ENCODE peak calls at places on chromosomes 16 and 17, in five cellular contexts. P is HepG2, L is K562, X is H1, Z is GM12878. M is an unnamed sample.

GRCh38 chr17:35889241-35889640 is 9.1 kb upstream of the CCL5 start:
- DNase-seq in P (no peak), L (no peak), X (no peak), Z (no peak), M (no peak)

GRCh38 chr16:49654425-49654824 is 201.5 kb downstream of the ZNF423 start:
- DNase-seq in P (no peak), L (no peak), X (no peak), Z (no peak), M (no peak)

GRCh38 chr16:4169415-4169814 is 53.2 kb upstream of the ADCY9 start:
- DNase-seq in P (no peak), L (no peak), X (no peak), Z (no peak), M (no peak)

GRCh38 chr16:26598061-26598460 is 468.7 kb upstream of the C16orf82 start:
- DNase-seq in P (no peak), L (peak), X (no peak), Z (no peak), M (no peak)

GRCh38 chr17:75783069-75783783 is 1.4 kb upstream of the UNK start:
- DNase-seq in P (peak), L (peak), X (no peak), Z (peak), M (peak)

GRCh38 chr17:80187493-80187892 is 17.7 kb downstream of the CARD14 start:
- DNase-seq in P (no peak), L (no peak), X (no peak), Z (no peak), M (no peak)

GRCh38 chr17:29168079-29168758 is 12.0 kb downstream of the MYO18A start:
- DNase-seq in P (no peak), L (no peak), X (no peak), Z (no peak), M (no peak)

GRCh38 chr16:89448656-89449055 is 41.7 kb downstream of the ANKRD11 start:
- DNase-seq in P (no peak), L (no peak), X (no peak), Z (no peak), M (no peak)

GRCh38 chr17:75619506-75620431 is 13.5 kb upstream of the SMIM5 start:
- DNase-seq in P (peak), L (peak), X (peak), Z (no peak), M (peak)

GRCh38 chr17:40526668-40527067 is 25.2 kb upstream of the TNS4 start:
- DNase-seq in P (no peak), L (no peak), X (no peak), Z (no peak), M (no peak)

GRCh38 chr16:12601290-12601900 is 202.3 kb downstream of the CPPED1 start:
- DNase-seq in P (no peak), L (no peak), X (no peak), Z (no peak), M (no peak)

GRCh38 chr16:71927383-71927782 is 32.1 kb downstream of the IST1 start:
- DNase-seq in P (no peak), L (peak), X (no peak), Z (no peak), M (peak)

GRCh38 chr17:78315355-78316114 is 44.3 kb downstream of the SOCS3 start:
- DNase-seq in P (peak), L (peak), X (no peak), Z (peak), M (peak)

GRCh38 chr16:86664518-86665318 is 86.4 kb downstream of the FOXL1 start:
- DNase-seq in P (peak), L (peak), X (no peak), Z (peak), M (peak)

GRCh38 chr17:417691-418420 is 65.2 kb upstream of the RPH3AL start:
- DNase-seq in P (no peak), L (no peak), X (no peak), Z (no peak), M (no peak)

GRCh38 chr17:77392376-77393273 is 251.9 kb downstream of the SEC14L1 start:
- DNase-seq in P (peak), L (peak), X (peak), Z (no peak), M (peak)

GRCh38 chr16:84999857-85000480 is 11.4 kb downstream of the ZDHHC7 start:
- DNase-seq in P (no peak), L (no peak), X (no peak), Z (no peak), M (no peak)

GRCh38 chr17:2547176-2547575 is 35.5 kb upstream of the METTL16 start:
- DNase-seq in P (peak), L (no peak), X (no peak), Z (no peak), M (peak)

GRCh38 chr16:72427001-72427785 is 255.2 kb upstream of the PMFBP1 start:
- DNase-seq in P (no peak), L (no peak), X (no peak), Z (no peak), M (no peak)

GRCh38 chr16:31078597-31079341 is 4.5 kb downstream of the ZNF646 start:
- DNase-seq in P (no peak), L (no peak), X (no peak), Z (no peak), M (no peak)

GRCh38 chr17:44792276-44792675 is 33.5 kb downstream of the ADAM11 start:
- DNase-seq in P (no peak), L (no peak), X (no peak), Z (no peak), M (no peak)

GRCh38 chr16:76941091-76941490 is 249.9 kb upstream of the MON1B start:
- DNase-seq in P (no peak), L (no peak), X (no peak), Z (no peak), M (no peak)

GRCh38 chr16:75197522-75198134 is 9.3 kb downstream of the CTRB2 start:
- DNase-seq in P (no peak), L (no peak), X (no peak), Z (no peak), M (peak)

GRCh38 chr16:3215601-3216262 is 19.2 kb downstream of the ZNF200 start:
- DNase-seq in P (no peak), L (no peak), X (no peak), Z (no peak), M (no peak)

GRCh38 chr17:59361386-59361785 is 29.9 kb downstream of the YPEL2 start:
- DNase-seq in P (no peak), L (no peak), X (no peak), Z (no peak), M (no peak)

GRCh38 chr17:48472485-48473281 is 42.7 kb upstream of the SKAP1 start:
- DNase-seq in P (no peak), L (no peak), X (no peak), Z (no peak), M (no peak)

GRCh38 chr16:66617728-66618127 is 13.2 kb downstream of the CMTM3 start:
- DNase-seq in P (no peak), L (peak), X (no peak), Z (no peak), M (no peak)

GRCh38 chr16:54331241-54332002 is 44.8 kb upstream of the IRX3 start:
- DNase-seq in P (no peak), L (no peak), X (peak), Z (no peak), M (no peak)

GRCh38 chr16:10613771-10614485 is 33.5 kb upstream of the EMP2 start:
- DNase-seq in P (no peak), L (no peak), X (no peak), Z (no peak), M (no peak)

GRCh38 chr17:42101513-42102292 is 3.4 kb upstream of the ZNF385C start:
- DNase-seq in P (peak), L (peak), X (peak), Z (no peak), M (peak)
- H3K4me2 ChIP-seq in P (peak), L (peak), X (no peak), Z (no peak), M (no peak)

DNA sequence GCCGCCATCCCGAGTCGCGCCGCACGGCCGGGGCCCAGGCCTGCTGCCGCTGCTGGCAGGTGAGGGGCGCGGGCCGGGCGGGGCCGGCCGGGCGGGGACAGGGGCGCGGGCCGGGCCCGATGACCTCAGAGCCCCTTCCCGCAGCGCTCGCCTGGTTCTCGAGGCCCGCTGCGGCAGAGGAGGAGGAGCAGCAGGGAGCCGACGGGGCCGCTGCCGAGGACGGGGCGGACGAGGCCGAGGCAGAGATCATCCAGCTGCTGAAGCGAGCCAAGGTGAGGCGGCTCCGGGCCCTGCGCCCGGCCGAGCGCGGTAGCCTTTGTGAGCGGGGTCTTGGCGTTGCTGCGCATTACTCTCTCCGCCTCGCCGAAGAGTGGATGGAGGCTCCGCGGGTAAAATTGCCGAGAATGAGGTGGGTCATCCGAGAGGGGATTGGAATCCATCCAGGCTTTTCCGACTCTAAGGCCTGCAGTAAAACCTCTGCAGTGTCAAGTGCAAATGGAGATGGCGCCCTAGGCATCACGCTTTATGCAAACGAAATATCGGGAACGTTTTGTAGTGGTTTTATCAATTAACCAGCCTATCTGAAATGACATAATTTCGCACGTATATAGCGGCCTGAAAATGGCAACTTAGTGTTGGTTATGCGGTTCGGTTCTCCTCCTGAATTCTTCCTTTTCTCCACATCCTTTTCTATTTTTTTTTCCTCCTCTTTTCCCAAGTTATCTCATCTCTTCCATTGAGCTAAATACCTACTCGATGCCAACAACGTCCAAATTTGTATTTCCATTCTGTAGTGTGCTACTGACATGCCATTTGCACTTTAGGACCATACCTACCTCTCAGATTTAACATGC is 577 bp downstream of the TTC19 start:
- DNase-seq in P (peak), L (peak), X (no peak), Z (no peak), M (peak)
- TF ChIP-seq HDAC2 in P (no peak), L (no peak), X (no peak), Z (no peak), M (no peak)

DNA sequence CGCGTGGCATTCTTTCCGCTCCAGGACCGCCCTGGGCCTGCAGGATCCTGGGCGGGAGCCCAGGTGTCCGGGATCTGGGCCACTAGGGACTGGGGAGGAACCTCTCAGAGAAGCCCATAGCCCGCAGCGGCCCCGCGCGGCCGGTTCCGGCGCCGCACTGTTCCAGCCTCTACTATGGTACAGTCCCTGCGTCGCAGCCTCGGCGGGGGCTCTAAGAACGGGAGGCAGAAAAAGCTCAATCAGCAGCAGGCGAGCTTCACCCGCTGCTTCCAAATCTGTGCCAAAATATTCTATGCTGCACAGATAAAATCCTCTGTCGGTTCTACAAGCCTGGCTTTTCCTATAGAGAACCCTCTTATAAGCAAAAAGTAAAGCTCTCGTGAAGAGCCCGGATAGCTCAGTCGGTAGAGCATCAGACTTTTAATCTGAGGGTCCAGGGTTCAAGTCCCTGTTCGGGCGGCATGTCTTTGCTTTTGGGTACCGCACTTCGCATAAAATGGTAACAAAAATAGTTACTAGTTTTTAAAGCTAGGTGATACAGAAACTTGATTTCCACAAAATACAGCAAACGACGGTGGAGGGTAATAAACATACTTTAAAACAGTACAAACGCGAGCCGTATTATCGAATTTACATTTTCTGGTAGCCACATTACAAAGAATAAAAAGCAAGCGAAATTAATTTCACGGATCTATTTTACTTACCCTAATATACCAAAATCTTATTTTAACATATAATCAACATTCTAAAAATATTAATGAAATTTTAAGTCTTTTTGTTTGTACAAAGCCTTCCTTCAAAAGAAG is 658 bp upstream of the ALOXE3 start:
- DNase-seq in P (peak), L (peak), X (peak), Z (peak), M (peak)
- TF ChIP-seq EP300 in P (no peak), L (peak), X (no peak), Z (peak), M (no peak)

DNA sequence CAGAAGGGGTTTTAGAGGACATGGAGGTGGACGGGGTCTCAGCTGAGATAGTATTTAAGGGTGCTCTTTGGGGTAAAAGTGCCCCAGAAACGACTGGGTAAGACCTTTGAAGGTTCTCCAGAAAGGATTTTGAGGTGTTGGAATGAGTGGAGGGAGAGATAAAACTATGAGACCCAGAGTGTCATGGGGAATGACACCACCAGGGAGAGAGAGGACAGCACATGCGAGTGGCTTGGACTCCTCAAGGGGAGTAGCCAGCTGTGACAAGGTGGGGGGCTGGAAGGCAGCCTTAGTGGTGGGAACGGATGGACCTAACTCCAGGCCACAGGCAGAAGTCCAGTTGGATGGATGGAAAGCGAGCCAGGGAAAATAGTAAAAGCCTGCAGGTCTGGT is 19.2 kb upstream of the PITPNM3 start:
- DNase-seq in P (no peak), L (peak), X (no peak), Z (no peak), M (no peak)
- H3K4me2 ChIP-seq in P (no peak), L (peak), X (no peak), Z (peak), M (no peak)

GRCh38 chr16:81314603-81315270 is at the start of gene GAN:
- DNase-seq in P (peak), L (peak), X (peak), Z (peak), M (peak)

GRCh38 chr16:81316176-81316496 is 1.4 kb downstream of the GAN start:
- DNase-seq in P (no peak), L (peak), X (no peak), Z (no peak), M (no peak)

GRCh38 chr16:81315271-81316175 is 761 bp downstream of the GAN start:
- DNase-seq in P (peak), L (peak), X (peak), Z (no peak), M (peak)

GRCh38 chr16:81311762-81312161 is 3.0 kb upstream of the GAN start:
- DNase-seq in P (no peak), L (no peak), X (no peak), Z (no peak), M (no peak)

GRCh38 chr16:81313731-81314602 is 795 bp upstream of the GAN start:
- DNase-seq in P (peak), L (peak), X (peak), Z (no peak), M (no peak)
- TF ChIP-seq HDAC2 in P (no peak), L (no peak), X (no peak), Z (no peak), M (no peak)

GRCh38 chr17:19384723-19385391 is 2.1 kb downstream of the MFAP4 start:
- DNase-seq in P (no peak), L (peak), X (no peak), Z (no peak), M (no peak)
- TF ChIP-seq EP300 in P (no peak), L (no peak), X (no peak), Z (no peak), M (no peak)